ENCODE peak calls at places on chromosomes 12 and 14, in ten cellular contexts. L, K, G, Q, O, H, D, I, A and V are unnamed samples.

GRCh38 chr12:111434680-111435338 is 29.1 kb downstream of the SH2B3 start:
- DNase-seq in L (no peak), K (no peak), G (peak; percentile 86), Q (no peak), O (peak; percentile 47), H (no peak), D (peak; percentile 69), I (no peak), A (peak; percentile 76), V (no peak)

GRCh38 chr12:613996-614726 is 49.1 kb downstream of the NINJ2 start:
- DNase-seq in L (no peak), K (no peak), G (peak; percentile 22), Q (peak; percentile 28), O (no peak), H (no peak), D (peak; percentile 26), I (peak; percentile 11), A (peak; percentile 33), V (no peak)

GRCh38 chr12:122079038-122079531 is 529 bp downstream of the MLXIP start:
- DNase-seq in L (no peak), K (no peak), G (no peak), Q (peak; percentile 22), O (peak; percentile 43), H (no peak), D (no peak), I (peak; percentile 68), A (peak; percentile 49), V (no peak)

GRCh38 chr14:33932526-33933292 is 18.2 kb downstream of the EGLN3 start:
- DNase-seq in L (no peak), K (no peak), G (no peak), Q (peak; percentile 23), O (no peak), H (no peak), D (peak; percentile 60), I (no peak), A (no peak), V (no peak)

GRCh38 chr12:45247589-45247988 is 31.7 kb downstream of the ANO6 start:
- DNase-seq in L (no peak), K (no peak), G (no peak), Q (no peak), O (no peak), H (no peak), D (no peak), I (no peak), A (no peak), V (no peak)

GRCh38 chr12:12819752-12820311 is 6.7 kb downstream of the DDX47 start:
- DNase-seq in L (peak; percentile 50), K (no peak), G (no peak), Q (no peak), O (peak; percentile 57), H (no peak), D (peak; percentile 91), I (no peak), A (peak; percentile 97), V (no peak)

GRCh38 chr14:92970233-92970625 is 47.3 kb downstream of the CHGA start:
- DNase-seq in L (no peak), K (no peak), G (no peak), Q (no peak), O (no peak), H (no peak), D (no peak), I (no peak), A (no peak), V (no peak)

GRCh38 chr12:31591308-31591901 is 469 bp upstream of the DENND5B start:
- DNase-seq in L (peak; percentile 29), K (no peak), G (no peak), Q (peak; percentile 20), O (peak; percentile 57), H (no peak), D (peak; percentile 41), I (no peak), A (peak; percentile 35), V (no peak)

GRCh38 chr12:46497739-46498138 is 125.2 kb upstream of the SLC38A2 start:
- DNase-seq in L (no peak), K (no peak), G (no peak), Q (no peak), O (no peak), H (no peak), D (no peak), I (no peak), A (no peak), V (no peak)

GRCh38 chr14:96699666-96700065 is 97.5 kb upstream of the VRK1 start:
- DNase-seq in L (no peak), K (no peak), G (no peak), Q (no peak), O (no peak), H (no peak), D (no peak), I (no peak), A (no peak), V (no peak)

GRCh38 chr14:91333640-91334039 is 84.0 kb downstream of the CCDC88C start:
- DNase-seq in L (no peak), K (no peak), G (no peak), Q (no peak), O (no peak), H (no peak), D (no peak), I (no peak), A (no peak), V (no peak)

GRCh38 chr12:69024413-69024812 is 91.4 kb upstream of the CPM start:
- DNase-seq in L (peak; percentile 67), K (no peak), G (no peak), Q (no peak), O (peak; percentile 87), H (no peak), D (peak; percentile 17), I (no peak), A (no peak), V (no peak)

GRCh38 chr12:91574975-91575374 is 392.4 kb upstream of the DCN start:
- DNase-seq in L (no peak), K (no peak), G (no peak), Q (no peak), O (no peak), H (no peak), D (no peak), I (no peak), A (no peak), V (no peak)

GRCh38 chr14:75885829-75886228 is 96.0 kb downstream of the TGFB3 start:
- DNase-seq in L (no peak), K (no peak), G (no peak), Q (no peak), O (no peak), H (no peak), D (peak; percentile 38), I (no peak), A (peak; percentile 76), V (no peak)

DNA sequence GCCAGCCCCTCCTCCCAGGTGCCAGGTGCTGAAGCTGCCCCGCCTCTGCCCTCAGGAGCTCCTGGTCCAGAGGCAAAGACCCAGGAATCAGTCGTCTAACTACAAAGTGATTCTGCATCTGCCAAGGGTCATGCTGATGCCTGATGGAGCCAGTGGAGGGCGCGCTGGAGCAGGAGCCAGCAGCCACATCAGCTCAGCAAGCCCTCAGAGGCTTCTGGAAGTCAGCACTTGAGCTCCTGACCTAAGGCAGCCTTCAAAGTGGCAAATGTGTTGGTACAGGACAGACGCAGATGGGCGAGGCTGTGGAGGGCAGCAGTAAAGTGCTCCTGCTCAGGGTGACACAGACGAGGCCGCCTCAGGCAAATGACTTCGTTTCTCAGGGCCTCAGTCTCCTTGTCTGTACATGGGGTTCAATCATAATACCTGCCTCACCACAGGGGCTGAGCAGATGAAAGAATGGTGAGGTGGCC is 10.9 kb downstream of the C12orf43 start:
- DNase-seq in L (no peak), K (no peak), G (peak; percentile 22), Q (peak; percentile 49), O (peak; percentile 65), H (no peak), D (peak; percentile 55), I (no peak), A (peak; percentile 67), V (no peak)
- TF ChIP-seq CTCF in L (peak; percentile 68), K (peak; percentile 80), G (peak; percentile 27), Q (peak; percentile 88), O (peak; percentile 54), H (no peak), D (peak; percentile 69), I (no peak), A (peak; percentile 85), V (peak; percentile 65)

GRCh38 chr12:14756331-14757143 is 46.7 kb downstream of the WBP11 start:
- DNase-seq in L (no peak), K (no peak), G (no peak), Q (peak; percentile 26), O (peak; percentile 82), H (no peak), D (peak; percentile 20), I (no peak), A (no peak), V (no peak)
- TF ChIP-seq CTCF in L (peak; percentile 28), K (peak; percentile 75), G (no peak), Q (peak; percentile 38), O (peak; percentile 43), H (no peak), D (peak; percentile 34), I (no peak), A (peak; percentile 8), V (peak; percentile 53)

GRCh38 chr14:54572316-54572715 is 5.4 kb downstream of the SAMD4A start:
- DNase-seq in L (no peak), K (no peak), G (no peak), Q (peak; percentile 63), O (no peak), H (no peak), D (peak; percentile 54), I (no peak), A (peak; percentile 53), V (no peak)
- TF ChIP-seq CTCF in L (peak; percentile 47), K (peak; percentile 74), G (no peak), Q (peak; percentile 67), O (peak; percentile 52), H (no peak), D (peak; percentile 54), I (peak; percentile 30), A (peak; percentile 31), V (peak; percentile 54)

GRCh38 chr14:43649508-43649907 is 857.6 kb downstream of the FSCB start:
- DNase-seq in L (no peak), K (no peak), G (no peak), Q (no peak), O (no peak), H (no peak), D (no peak), I (no peak), A (no peak), V (no peak)

GRCh38 chr14:43651896-43652295 is 855.2 kb downstream of the FSCB start:
- DNase-seq in L (no peak), K (no peak), G (no peak), Q (no peak), O (no peak), H (no peak), D (no peak), I (no peak), A (no peak), V (no peak)

GRCh38 chr14:43651185-43651787 is 855.8 kb downstream of the FSCB start:
- DNase-seq in L (no peak), K (no peak), G (no peak), Q (no peak), O (peak; percentile 4), H (no peak), D (no peak), I (no peak), A (no peak), V (no peak)

DNA sequence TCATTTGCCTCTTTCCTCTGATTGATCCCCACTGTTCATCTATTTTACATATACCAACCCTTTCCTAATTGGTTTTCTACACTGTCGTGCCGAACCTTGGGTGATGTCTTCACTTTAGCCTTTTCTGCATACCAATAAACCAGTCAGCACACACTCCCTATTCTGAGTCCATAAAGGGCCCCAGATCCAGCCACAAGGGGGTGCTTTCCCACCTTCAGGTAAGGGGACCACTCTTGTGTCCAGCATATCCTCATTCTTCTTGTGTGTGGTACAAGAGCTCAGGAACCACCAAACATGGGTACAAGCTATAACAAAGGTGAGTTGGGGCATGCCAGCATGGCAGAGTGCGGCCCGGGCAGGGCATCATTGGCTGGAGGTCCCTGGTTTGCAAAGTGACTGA is 859.8 kb downstream of the FSCB start:
- DNase-seq in L (no peak), K (no peak), G (no peak), Q (peak; percentile 10), O (peak; percentile 14), H (no peak), D (peak; percentile 8), I (no peak), A (no peak), V (no peak)
- TF ChIP-seq CTCF in L (no peak), K (no peak), G (no peak), Q (no peak), O (no peak), H (no peak), D (peak; percentile 26), I (no peak), A (no peak), V (no peak)